ENCODE peak calls at places on chromosome 5, in six cellular contexts. Z is mesenchymal stem cell, C is SJCRH30, G is neural progenitor cell, S is tibial artery, Q is right cardiac atrium. I is an unnamed sample.

GRCh38 chr5:90528704-90529233 is 615 bp downstream of the LYSMD3 start:
- DNase-seq in Z (peak; percentile 62), C (peak; percentile 23), G (peak; percentile 21), S (no peak), Q (no peak), I (peak; percentile 47)

GRCh38 chr5:11525020-11525419 is 379.2 kb downstream of the CTNND2 start:
- DNase-seq in Z (no peak), C (no peak), G (peak; percentile 10), S (no peak), Q (no peak), I (no peak)

GRCh38 chr5:67730917-67731474 is 484.6 kb upstream of the PIK3R1 start:
- DNase-seq in Z (no peak), C (no peak), G (peak; percentile 13), S (no peak), Q (no peak), I (no peak)

GRCh38 chr5:35781181-35781580 is 75.5 kb upstream of the IL7R start:
- DNase-seq in Z (peak; percentile 48), C (peak; percentile 39), G (no peak), S (no peak), Q (no peak), I (no peak)

GRCh38 chr5:154461531-154461930 is 15.7 kb downstream of the SAP30L start:
- DNase-seq in Z (peak; percentile 61), C (peak; percentile 25), G (no peak), S (no peak), Q (no peak), I (no peak)

GRCh38 chr5:157398310-157398709 is 61.7 kb upstream of the NIPAL4 start:
- DNase-seq in Z (no peak), C (no peak), G (no peak), S (no peak), Q (no peak), I (no peak)

GRCh38 chr5:45532826-45533624 is 163.2 kb downstream of the HCN1 start:
- DNase-seq in Z (no peak), C (no peak), G (peak; percentile 50), S (no peak), Q (peak; percentile 37), I (no peak)

GRCh38 chr5:74625742-74626241 is 14.7 kb downstream of the ENC1 start:
- DNase-seq in Z (no peak), C (peak; percentile 74), G (no peak), S (no peak), Q (no peak), I (no peak)

GRCh38 chr5:10702040-10702629 is 58.9 kb downstream of the DAP start:
- DNase-seq in Z (peak; percentile 98), C (peak; percentile 15), G (no peak), S (no peak), Q (no peak), I (no peak)

GRCh38 chr5:14728109-14728938 is 63.8 kb downstream of the OTULIN start:
- DNase-seq in Z (no peak), C (no peak), G (peak; percentile 93), S (no peak), Q (no peak), I (peak; percentile 60)

GRCh38 chr5:15889001-15889400 is 290.6 kb downstream of the MARCHF11 start:
- DNase-seq in Z (no peak), C (no peak), G (no peak), S (no peak), Q (no peak), I (no peak)

GRCh38 chr5:159099049-159099760 is 511 bp downstream of the EBF1 start:
- DNase-seq in Z (peak; percentile 60), C (peak; percentile 74), G (peak; percentile 86), S (no peak), Q (peak; percentile 73), I (no peak)

GRCh38 chr5:16542275-16542674 is 74.5 kb downstream of the RETREG1 start:
- DNase-seq in Z (no peak), C (no peak), G (no peak), S (no peak), Q (no peak), I (no peak)

GRCh38 chr5:14721990-14722656 is 57.6 kb downstream of the OTULIN start:
- DNase-seq in Z (no peak), C (no peak), G (no peak), S (no peak), Q (no peak), I (no peak)

GRCh38 chr5:77876862-77877502 is 100.8 kb upstream of the TBCA start:
- DNase-seq in Z (peak; percentile 6), C (no peak), G (no peak), S (no peak), Q (peak; percentile 51), I (no peak)

GRCh38 chr5:110439280-110439679 is 287.2 kb downstream of the TMEM232 start:
- DNase-seq in Z (no peak), C (no peak), G (no peak), S (no peak), Q (no peak), I (no peak)

GRCh38 chr5:10592598-10592997 is 28.7 kb downstream of the ANKRD33B start:
- DNase-seq in Z (no peak), C (no peak), G (no peak), S (no peak), Q (no peak), I (no peak)

GRCh38 chr5:177036443-177036842 is 13.9 kb downstream of the ZNF346 start:
- DNase-seq in Z (no peak), C (no peak), G (no peak), S (no peak), Q (no peak), I (no peak)

GRCh38 chr5:117889592-117889991 is 1098.8 kb downstream of the DTWD2 start:
- DNase-seq in Z (peak; percentile 80), C (no peak), G (no peak), S (no peak), Q (no peak), I (no peak)

GRCh38 chr5:98458726-98459125 is 314.7 kb upstream of the RGMB start:
- DNase-seq in Z (no peak), C (no peak), G (no peak), S (no peak), Q (no peak), I (no peak)

GRCh38 chr5:162067651-162068411 is at the start of gene GABRG2:
- DNase-seq in Z (no peak), C (no peak), G (peak; percentile 31), S (no peak), Q (no peak), I (no peak)

GRCh38 chr5:160462167-160462566 is 40.5 kb downstream of the PTTG1 start:
- DNase-seq in Z (no peak), C (no peak), G (no peak), S (no peak), Q (no peak), I (no peak)

GRCh38 chr5:1537166-1538154 is 13.7 kb upstream of the LPCAT1 start:
- DNase-seq in Z (no peak), C (no peak), G (no peak), S (no peak), Q (no peak), I (no peak)

GRCh38 chr5:1538276-1538675 is 14.5 kb upstream of the LPCAT1 start:
- DNase-seq in Z (no peak), C (no peak), G (no peak), S (no peak), Q (no peak), I (no peak)

GRCh38 chr5:1538741-1539392 is 15.1 kb upstream of the LPCAT1 start:
- DNase-seq in Z (no peak), C (no peak), G (no peak), S (no peak), Q (no peak), I (no peak)

GRCh38 chr5:1536298-1537165 is 12.8 kb upstream of the LPCAT1 start:
- DNase-seq in Z (peak; percentile 48), C (no peak), G (no peak), S (peak; percentile 19), Q (no peak), I (no peak)

DNA sequence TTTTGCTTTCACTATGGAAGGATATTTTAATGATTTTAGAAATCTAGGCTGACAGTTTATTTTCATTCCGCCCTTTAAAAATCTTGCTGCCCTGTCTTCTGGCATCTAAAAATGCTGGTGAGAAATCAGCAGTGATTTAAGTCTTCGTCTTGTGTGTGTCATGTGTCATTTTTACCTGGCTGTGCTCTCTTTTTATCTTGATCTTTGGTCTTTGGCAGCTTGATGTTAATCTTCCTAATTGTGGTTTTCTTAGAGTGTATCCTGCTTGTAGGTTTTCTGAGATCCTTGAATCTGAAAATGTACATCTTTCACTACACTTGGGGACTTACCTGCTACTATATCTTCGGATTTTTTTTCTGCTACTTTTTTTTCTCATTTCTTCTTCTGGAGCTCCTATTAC is 11.9 kb upstream of the LPCAT1 start:
- DNase-seq in Z (no peak), C (no peak), G (no peak), S (no peak), Q (no peak), I (no peak)
- H3K27ac ChIP-seq in Z (no peak overlapping the region), C (no peak overlapping the region), G (no peak overlapping the region), S (no peak overlapping the region), Q (no peak overlapping the region), I (no peak overlapping the region)

DNA sequence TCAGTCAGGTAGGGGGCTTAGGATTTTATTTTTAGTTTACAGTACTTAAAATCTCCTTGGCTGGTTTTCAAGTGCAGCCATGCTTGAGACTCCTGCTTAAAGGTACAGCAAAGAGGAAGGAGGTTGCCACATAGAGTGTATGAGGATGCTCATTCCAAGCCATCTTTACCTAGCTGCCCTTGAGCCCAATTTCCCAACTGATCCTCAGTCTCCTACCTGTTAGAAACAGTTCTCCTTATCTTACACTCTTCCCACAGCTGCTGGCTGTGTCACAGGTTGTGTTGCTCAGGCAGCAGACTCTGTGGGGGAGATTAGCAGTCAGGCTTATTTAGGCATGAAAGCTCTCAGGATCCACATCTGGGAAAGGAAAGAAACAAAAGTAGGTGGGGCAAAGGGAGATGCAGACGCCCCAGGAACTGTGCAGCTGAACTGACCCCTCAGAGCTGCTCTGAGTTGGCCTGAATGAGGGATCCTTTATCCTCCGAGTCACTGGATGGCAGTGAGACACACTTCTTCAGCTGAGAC is 95.1 kb downstream of the NMUR2 start:
- DNase-seq in Z (no peak), C (no peak), G (peak; percentile 71), S (no peak), Q (no peak), I (no peak)
- H3K27ac ChIP-seq in Z (no peak overlapping the region), C (no peak overlapping the region), G (peak overlapping the region; percentile 31), S (no peak overlapping the region), Q (no peak overlapping the region), I (no peak overlapping the region)

GRCh38 chr5:138640138-138640537 is 64.9 kb upstream of the HSPA9 start:
- DNase-seq in Z (no peak), C (no peak), G (no peak), S (no peak), Q (no peak), I (peak; percentile 24)
- H3K27ac ChIP-seq in Z (no peak overlapping the region), C (no peak overlapping the region), G (no peak overlapping the region), S (no peak overlapping the region), Q (no peak overlapping the region), I (no peak overlapping the region)

GRCh38 chr5:143205879-143206193 is 197.7 kb downstream of the NR3C1 start:
- DNase-seq in Z (no peak), C (no peak), G (no peak), S (no peak), Q (no peak), I (no peak)
- H3K27ac ChIP-seq in Z (no peak overlapping the region), C (no peak overlapping the region), G (no peak overlapping the region), S (no peak overlapping the region), Q (no peak overlapping the region), I (no peak overlapping the region)

I was measured in caudate nucleus.